ENCODE peak calls at places on chromosomes 13 and 19, in four cellular contexts. X is Daoy, S is NCI-H748 treated with DMSO at 0.1 percent for 48 hours, T is cardiac muscle cell. B is an unnamed sample.

GRCh38 chr19:1130801-1131717 is 27.3 kb downstream of the GPX4 start:
- DNase-seq in X (no peak), S (no peak), T (no peak), B (no peak)

GRCh38 chr13:28314879-28315278 is 176.5 kb downstream of the PAN3 start:
- DNase-seq in X (no peak), S (no peak), T (no peak), B (no peak)

GRCh38 chr19:28351761-28352160 is 861.2 kb downstream of the UQCRFS1 start:
- DNase-seq in X (peak; percentile 77), S (no peak), T (no peak), B (no peak)

GRCh38 chr13:97307882-97308624 is 85.9 kb downstream of the MBNL2 start:
- DNase-seq in X (peak; percentile 79), S (no peak), T (peak; percentile 48), B (peak; percentile 88)

GRCh38 chr19:28883241-28883693 is 329.7 kb downstream of the UQCRFS1 start:
- DNase-seq in X (no peak), S (no peak), T (peak; percentile 74), B (peak; percentile 63)

GRCh38 chr13:101579291-101579802 is 126.9 kb downstream of the ITGBL1 start:
- DNase-seq in X (peak; percentile 30), S (peak; percentile 90), T (peak; percentile 18), B (no peak)

GRCh38 chr13:110506859-110507566 is 54.5 kb downstream of the RAB20 start:
- DNase-seq in X (no peak), S (no peak), T (peak; percentile 89), B (no peak)

GRCh38 chr19:17328517-17329060 is 6.1 kb downstream of the ANO8 start:
- DNase-seq in X (no peak), S (no peak), T (no peak), B (no peak)

GRCh38 chr19:7778081-7778480 is 15.0 kb downstream of the CLEC4M start:
- DNase-seq in X (no peak), S (no peak), T (no peak), B (peak; percentile 4)

B was measured in pons.